ENCODE peak calls at places on chromosomes 16 and 17, in seven cellular contexts. G, C, S, H, J, U and R are unnamed samples.

GRCh38 chr17:57402691-57403090 is 146.4 kb downstream of the MSI2 start:
- DNase-seq in G (no peak), C (no peak), S (no peak), H (no peak), J (no peak), U (no peak), R (no peak)

GRCh38 chr16:66116163-66116792 is 250.2 kb upstream of the CDH5 start:
- DNase-seq in G (no peak), C (no peak), S (no peak), H (peak; percentile 69), J (no peak), U (no peak), R (no peak)

GRCh38 chr16:56583351-56583910 is 5.9 kb upstream of the MT3 start:
- DNase-seq in G (no peak), C (no peak), S (no peak), H (no peak), J (no peak), U (no peak), R (no peak)

GRCh38 chr17:58375811-58376210 is 23.8 kb upstream of the SUPT4H1 start:
- DNase-seq in G (no peak), C (no peak), S (no peak), H (no peak), J (no peak), U (no peak), R (no peak)

GRCh38 chr16:78407191-78407590 is 307.7 kb downstream of the WWOX start:
- DNase-seq in G (no peak), C (no peak), S (no peak), H (no peak), J (no peak), U (no peak), R (no peak)

GRCh38 chr16:52727878-52728277 is 180.9 kb upstream of the TOX3 start:
- DNase-seq in G (no peak), C (no peak), S (no peak), H (no peak), J (no peak), U (no peak), R (no peak)

GRCh38 chr16:30092373-30093010 is 768 bp upstream of the TBX6 start:
- DNase-seq in G (peak; percentile 88), C (peak; percentile 34), S (peak; percentile 95), H (peak; percentile 75), J (peak; percentile 91), U (peak; percentile 78), R (peak; percentile 87)

GRCh38 chr16:65909310-65910050 is 457.0 kb upstream of the CDH5 start:
- DNase-seq in G (peak; percentile 75), C (no peak), S (peak; percentile 96), H (peak; percentile 45), J (no peak), U (no peak), R (no peak)

GRCh38 chr16:68406458-68407041 is 41.8 kb downstream of the SMPD3 start:
- DNase-seq in G (no peak), C (no peak), S (no peak), H (peak; percentile 32), J (no peak), U (no peak), R (no peak)

GRCh38 chr17:16215965-16216316 is 607 bp upstream of the NCOR1 start:
- DNase-seq in G (peak; percentile 78), C (no peak), S (peak; percentile 59), H (peak; percentile 62), J (peak; percentile 47), U (peak; percentile 68), R (peak; percentile 57)

GRCh38 chr17:66351053-66351452 is 48.6 kb downstream of the PRKCA start:
- DNase-seq in G (no peak), C (no peak), S (no peak), H (no peak), J (no peak), U (peak; percentile 77), R (peak; percentile 81)

GRCh38 chr16:85391769-85392583 is 221.1 kb upstream of the GSE1 start:
- DNase-seq in G (no peak), C (no peak), S (no peak), H (no peak), J (no peak), U (peak; percentile 16), R (peak; percentile 15)

GRCh38 chr17:58577696-58578095 is 63.3 kb upstream of the MTMR4 start:
- DNase-seq in G (peak; percentile 84), C (no peak), S (peak; percentile 76), H (peak; percentile 63), J (peak; percentile 41), U (peak; percentile 55), R (no peak)

GRCh38 chr17:43766413-43767052 is 7.9 kb upstream of the SOST start:
- DNase-seq in G (peak; percentile 14), C (peak; percentile 30), S (peak; percentile 31), H (peak; percentile 46), J (peak; percentile 70), U (peak; percentile 83), R (peak; percentile 84)

GRCh38 chr17:17684901-17685774 is 3.9 kb downstream of the RAI1 start:
- DNase-seq in G (no peak), C (no peak), S (no peak), H (no peak), J (no peak), U (no peak), R (no peak)

GRCh38 chr17:17053446-17054379 is 11.5 kb downstream of the MPRIP start:
- DNase-seq in G (no peak), C (no peak), S (no peak), H (no peak), J (no peak), U (no peak), R (no peak)

GRCh38 chr16:425082-425718 is at the start of gene RAB11FIP3:
- DNase-seq in G (peak; percentile 88), C (peak; percentile 69), S (peak; percentile 81), H (peak; percentile 75), J (peak; percentile 83), U (peak; percentile 85), R (peak; percentile 85)

GRCh38 chr17:67076290-67076689 is 31.9 kb downstream of the CACNG1 start:
- DNase-seq in G (no peak), C (no peak), S (peak; percentile 34), H (no peak), J (no peak), U (no peak), R (no peak)

GRCh38 chr16:10622036-10622921 is 41.9 kb upstream of the EMP2 start:
- DNase-seq in G (no peak), C (no peak), S (no peak), H (no peak), J (no peak), U (no peak), R (no peak)

GRCh38 chr16:85520853-85521736 is 92.0 kb upstream of the GSE1 start:
- DNase-seq in G (no peak), C (no peak), S (no peak), H (no peak), J (no peak), U (peak; percentile 90), R (peak; percentile 89)

GRCh38 chr17:37820313-37821024 is 75.6 kb upstream of the HNF1B start:
- DNase-seq in G (peak; percentile 86), C (no peak), S (no peak), H (no peak), J (no peak), U (no peak), R (no peak)

GRCh38 chr17:49723423-49723822 is 15.7 kb upstream of the SLC35B1 start:
- DNase-seq in G (no peak), C (no peak), S (no peak), H (no peak), J (no peak), U (peak; percentile 48), R (peak; percentile 37)

GRCh38 chr17:77457572-77458201 is 316.9 kb downstream of the SEC14L1 start:
- DNase-seq in G (no peak), C (no peak), S (no peak), H (no peak), J (no peak), U (no peak), R (no peak)

GRCh38 chr16:48947371-48947713 is 334.3 kb downstream of the CBLN1 start:
- DNase-seq in G (no peak), C (no peak), S (no peak), H (no peak), J (no peak), U (no peak), R (no peak)

GRCh38 chr16:29231231-29231630 is 175.3 kb downstream of the NPIPB11 start:
- DNase-seq in G (no peak), C (no peak), S (no peak), H (no peak), J (no peak), U (no peak), R (no peak)

GRCh38 chr17:43330876-43331639 is 67.7 kb upstream of the ARL4D start:
- DNase-seq in G (peak; percentile 12), C (no peak), S (no peak), H (no peak), J (no peak), U (no peak), R (no peak)

GRCh38 chr17:67995568-67996191 is 589 bp downstream of the C17orf58 start:
- DNase-seq in G (peak; percentile 10), C (no peak), S (peak; percentile 16), H (peak; percentile 9), J (peak; percentile 35), U (peak; percentile 36), R (no peak)

GRCh38 chr17:50681260-50682200 is 26.2 kb downstream of the ANKRD40 start:
- DNase-seq in G (no peak), C (no peak), S (peak; percentile 59), H (peak; percentile 76), J (no peak), U (peak; percentile 71), R (peak; percentile 54)

GRCh38 chr17:41739661-41740352 is 5.4 kb upstream of the HAP1 start:
- DNase-seq in G (no peak), C (no peak), S (peak; percentile 94), H (no peak), J (no peak), U (no peak), R (no peak)

GRCh38 chr16:29900102-29900887 is at the start of gene ASPHD1:
- DNase-seq in G (peak; percentile 73), C (peak; percentile 50), S (peak; percentile 75), H (peak; percentile 78), J (peak; percentile 35), U (no peak), R (peak; percentile 74)

GRCh38 chr17:32007463-32008298 is 498 bp downstream of the LRRC37B start:
- DNase-seq in G (peak; percentile 35), C (no peak), S (peak; percentile 50), H (peak; percentile 11), J (peak; percentile 51), U (peak; percentile 69), R (peak; percentile 59)

GRCh38 chr16:383326-384020 is 1.7 kb upstream of the PGAP6 start:
- DNase-seq in G (no peak), C (no peak), S (peak; percentile 88), H (no peak), J (peak; percentile 83), U (peak; percentile 78), R (peak; percentile 88)

GRCh38 chr17:56185491-56185890 is 32.2 kb downstream of the ANKFN1 start:
- DNase-seq in G (no peak), C (no peak), S (no peak), H (peak; percentile 29), J (no peak), U (no peak), R (no peak)

GRCh38 chr16:78918805-78919204 is 681.7 kb downstream of the MAF start:
- DNase-seq in G (no peak), C (no peak), S (no peak), H (no peak), J (no peak), U (no peak), R (no peak)

GRCh38 chr16:58306327-58306726 is 11.5 kb upstream of the PRSS54 start:
- DNase-seq in G (peak; percentile 39), C (no peak), S (peak; percentile 6), H (peak; percentile 29), J (peak; percentile 30), U (peak; percentile 64), R (peak; percentile 65)

GRCh38 chr16:66894948-66895696 is 14.8 kb downstream of the PDP2 start:
- DNase-seq in G (peak; percentile 62), C (no peak), S (peak; percentile 58), H (peak; percentile 75), J (peak; percentile 30), U (peak; percentile 90), R (peak; percentile 76)